ENCODE peak calls at places on chromosomes 2 and 18, in seven cellular contexts. D is breast epithelium; K is GM23338; F is tibial nerve; V is CD8-positive, alpha-beta T cell; N is HepG2; P is heart left ventricle. U is an unnamed sample.

GRCh38 chr2:166803314-166803986 is 84.8 kb upstream of the XIRP2 start:
- DNase-seq in D (no peak), K (no peak), N (peak; percentile 5), F (no peak), P (no peak), V (no peak), U (no peak)

GRCh38 chr2:44450806-44451205 is 89.1 kb downstream of the CAMKMT start:
- DNase-seq in N (no peak), K (no peak), P (no peak), F (no peak), D (no peak), V (no peak), U (no peak)

GRCh38 chr18:79936641-79937040 is 14.8 kb downstream of the SLC66A2 start:
- DNase-seq in P (no peak), D (peak; percentile 10), N (peak; percentile 76), F (no peak), K (no peak), V (peak; percentile 40), U (no peak)

GRCh38 chr2:75602724-75603342 is 42.1 kb upstream of the EVA1A start:
- DNase-seq in V (no peak), P (no peak), D (no peak), N (no peak), K (no peak), F (no peak), U (no peak)

GRCh38 chr2:20942538-20943223 is 101.2 kb downstream of the APOB start:
- DNase-seq in K (no peak), D (no peak), P (peak; percentile 27), N (no peak), V (no peak), F (no peak), U (no peak)

GRCh38 chr2:217142649-217143266 is 282.9 kb upstream of the TNP1 start:
- DNase-seq in F (no peak), K (peak; percentile 75), V (no peak), P (no peak), D (no peak), N (peak; percentile 38), U (no peak)

GRCh38 chr18:50562686-50563085 is 2.8 kb downstream of the MAPK4 start:
- DNase-seq in D (no peak), P (no peak), N (no peak), V (no peak), F (no peak), K (no peak), U (no peak)

GRCh38 chr2:95274291-95275150 is at the start of gene PROM2:
- DNase-seq in K (peak; percentile 89), V (no peak), D (peak; percentile 92), F (no peak), P (peak; percentile 11), N (no peak), U (no peak)

GRCh38 chr18:75210274-75211001 is at the start of gene TSHZ1:
- DNase-seq in P (peak; percentile 75), F (no peak), D (no peak), V (peak; percentile 65), N (peak; percentile 85), K (peak; percentile 80), U (no peak)

GRCh38 chr2:130754811-130755210 is 529 bp upstream of the AMER3 start:
- DNase-seq in V (no peak), F (no peak), N (no peak), K (no peak), P (no peak), D (no peak), U (no peak)

GRCh38 chr2:10234409-10235094 is 68.2 kb upstream of the HPCAL1 start:
- DNase-seq in P (no peak), K (no peak), V (no peak), F (no peak), D (peak; percentile 46), N (no peak), U (peak; percentile 44)

GRCh38 chr2:18526429-18526828 is 34.0 kb downstream of the RDH14 start:
- DNase-seq in F (no peak), P (no peak), N (no peak), V (no peak), D (no peak), K (no peak), U (no peak)

GRCh38 chr2:119352357-119352756 is 14.3 kb downstream of the C2orf76 start:
- DNase-seq in N (no peak), K (peak; percentile 33), V (no peak), P (peak; percentile 53), D (no peak), F (no peak), U (no peak)

GRCh38 chr2:119349289-119349688 is 17.3 kb downstream of the C2orf76 start:
- DNase-seq in F (no peak), N (no peak), D (no peak), V (no peak), P (no peak), K (no peak), U (no peak)

GRCh38 chr2:119354860-119355259 is 11.8 kb downstream of the C2orf76 start:
- DNase-seq in K (no peak), D (no peak), V (no peak), P (no peak), N (no peak), F (no peak), U (no peak)

DNA sequence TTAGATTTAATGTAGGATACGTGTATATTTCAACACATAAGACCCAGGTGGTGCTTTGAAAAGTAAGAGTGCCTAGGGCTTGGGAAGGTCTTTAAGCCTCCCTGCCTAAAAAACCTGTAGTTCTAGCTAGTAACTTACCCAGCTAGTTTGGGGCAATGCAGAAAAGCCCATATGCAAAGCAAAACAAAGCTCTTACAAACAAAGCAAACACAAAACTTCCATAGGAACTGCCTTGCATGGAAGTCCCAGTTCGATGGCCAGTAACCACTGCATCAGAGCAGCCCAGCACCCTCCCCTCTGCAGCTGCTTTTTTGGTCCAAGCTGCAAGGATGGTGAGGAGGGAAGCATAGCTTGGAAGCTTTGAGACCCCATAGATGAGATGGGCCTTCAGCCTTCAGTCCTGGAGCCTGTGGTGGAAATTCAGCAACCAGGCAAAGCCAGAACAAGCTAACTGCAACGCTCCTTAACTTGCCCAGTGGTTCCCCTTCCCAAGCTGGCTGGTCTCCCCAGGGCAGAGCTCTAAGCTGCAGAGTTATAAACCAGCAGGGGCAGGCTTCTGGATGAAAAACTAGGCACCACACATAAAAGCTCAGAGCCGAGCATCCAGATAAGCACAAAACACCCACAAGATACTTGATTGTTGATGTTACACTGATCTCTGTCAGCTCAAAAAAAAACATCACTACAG is 16.2 kb downstream of the C2orf76 start:
- DNase-seq in P (no peak), V (no peak), N (no peak), D (no peak), K (peak; percentile 63), F (no peak), U (no peak)
- TF ChIP-seq CTCF in P (peak; percentile 29), V (no peak), N (no peak), D (no peak), K (peak; percentile 29), F (no peak), U (no peak)

GRCh38 chr18:57434536-57435494 is at the start of gene ONECUT2:
- DNase-seq in N (peak; percentile 85), D (peak; percentile 93), F (peak; percentile 31), K (peak; percentile 98), V (no peak), P (peak; percentile 91), U (peak; percentile 93)
- H3K4me1 ChIP-seq in N (peaks cover 38% of the 10 kb centered on the region), D (no peaks in the 10 kb centered on the region), F (peaks cover 71% of the 10 kb centered on the region), K (peaks cover 68% of the 10 kb centered on the region), V (peaks cover 48% of the 10 kb centered on the region), P (peaks cover 27% of the 10 kb centered on the region), U (peaks cover 32% of the 10 kb centered on the region)

DNA sequence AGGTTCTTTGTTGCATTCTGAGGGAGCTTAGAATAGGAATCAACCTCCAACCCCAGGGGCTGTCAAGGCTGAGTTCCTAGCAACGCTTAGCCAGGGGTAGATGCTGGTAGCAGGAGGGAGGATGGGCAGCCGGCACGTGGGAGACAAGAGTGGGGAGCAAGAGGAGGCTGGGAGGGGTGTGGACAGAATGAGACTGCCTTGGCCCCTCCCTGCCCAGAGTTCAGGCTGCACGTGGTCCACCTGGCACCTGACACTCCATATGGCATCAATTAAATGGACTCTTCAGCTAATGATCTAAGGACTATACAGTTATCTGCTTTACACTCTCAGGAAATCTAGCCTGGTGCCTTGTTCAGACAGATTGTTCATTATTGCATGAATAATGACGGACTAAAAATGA is 101.9 kb upstream of the CDC42EP3 start:
- DNase-seq in F (no peak), N (no peak), K (no peak), D (no peak), V (no peak), P (no peak), U (no peak)
- H3K27ac ChIP-seq in F (no peak overlapping the region), N (no peak overlapping the region), K (no peak overlapping the region), D (no peak overlapping the region), V (no peak overlapping the region), P (no peak overlapping the region), U (no peak overlapping the region)

DNA sequence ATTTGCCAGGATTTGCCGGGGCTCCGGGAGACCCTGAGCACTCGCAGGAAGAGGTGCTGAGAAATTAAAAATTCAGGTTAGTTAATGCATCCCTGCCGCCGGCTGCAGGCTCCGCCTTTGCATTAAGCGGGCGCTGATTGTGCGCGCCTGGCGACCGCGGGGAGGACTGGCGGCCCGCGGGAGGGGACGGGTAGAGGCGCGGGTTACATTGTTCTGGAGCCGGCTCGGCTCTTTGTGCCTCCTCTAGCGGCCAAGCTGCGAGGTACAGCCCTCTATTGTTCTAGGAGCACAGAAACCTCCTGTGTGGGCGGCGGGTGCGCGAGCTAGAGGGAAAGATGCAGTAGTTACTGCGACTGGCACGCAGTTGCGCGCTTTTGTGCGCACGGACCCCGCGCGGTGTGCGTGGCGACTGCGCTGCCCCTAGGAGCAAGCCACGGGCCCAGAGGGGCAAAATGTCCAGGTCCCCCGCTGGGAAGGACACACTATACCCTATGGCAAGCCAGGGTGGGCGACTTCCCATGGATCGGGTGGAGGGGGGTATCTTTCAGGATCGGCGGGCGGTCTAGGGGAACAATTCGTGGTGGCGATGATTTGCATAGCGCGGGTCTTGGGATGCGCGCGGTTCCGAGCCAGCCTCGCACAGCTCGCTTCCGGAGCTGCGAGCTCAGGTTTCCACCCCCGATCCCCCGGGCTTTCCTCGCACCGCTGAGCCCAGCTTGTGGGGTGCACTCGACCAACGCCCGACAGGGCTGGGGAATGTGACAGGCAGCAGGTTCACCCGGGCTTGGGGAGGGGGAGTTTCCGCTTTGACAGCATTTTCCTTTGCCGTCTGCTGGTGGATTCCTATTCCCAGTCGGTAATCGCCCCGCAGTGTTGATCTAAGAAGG is 2.9 kb downstream of the ONECUT2 start:
- DNase-seq in N (peak; percentile 75), F (no peak), P (peak; percentile 45), D (no peak), K (peak; percentile 96), V (no peak), U (no peak)
- TF ChIP-seq CTCF in N (peak; percentile 86), F (peak; percentile 22), P (peak; percentile 58), D (peak; percentile 42), K (peak; percentile 66), V (no peak), U (peak; percentile 32)

U was measured in psoas muscle.